ENCODE peak calls at places on chromosome 10, in seven cellular contexts. One of them, this sample, is unnamed.

GRCh38 chr10:91040343-91040742 is 119.5 kb upstream of the ANKRD1 start:
- DNase-seq in hepatic stellate cell: no peak
- DNase-seq in GOT3: no peak
- DNase-seq in activated B cell treated with CpG ODN at 0.5 μM for 24 hours: no peak
- DNase-seq in NCI-H1417: no peak
- DNase-seq in dermis microvascular lymphatic vessel endothelial cell: no peak
- DNase-seq in kidney glomerular epithelial cell: no peak
- DNase-seq in this sample: no peak

GRCh38 chr10:30862486-30862885 is 169.2 kb downstream of the ZNF438 start:
- DNase-seq in kidney glomerular epithelial cell: peak
- DNase-seq in NCI-H1417: no peak
- DNase-seq in hepatic stellate cell: no peak
- DNase-seq in activated B cell treated with CpG ODN at 0.5 μM for 24 hours: no peak
- DNase-seq in dermis microvascular lymphatic vessel endothelial cell: no peak
- DNase-seq in GOT3: no peak
- DNase-seq in this sample: no peak

GRCh38 chr10:118753331-118753730 is 1.4 kb downstream of the CACUL1 start:
- DNase-seq in NCI-H1417: peak
- DNase-seq in hepatic stellate cell: no peak
- DNase-seq in GOT3: no peak
- DNase-seq in dermis microvascular lymphatic vessel endothelial cell: no peak
- DNase-seq in activated B cell treated with CpG ODN at 0.5 μM for 24 hours: no peak
- DNase-seq in kidney glomerular epithelial cell: no peak
- DNase-seq in this sample: no peak

GRCh38 chr10:22560391-22561239 is 153.8 kb downstream of the PIP4K2A start:
- DNase-seq in kidney glomerular epithelial cell: no peak
- DNase-seq in hepatic stellate cell: no peak
- DNase-seq in activated B cell treated with CpG ODN at 0.5 μM for 24 hours: no peak
- DNase-seq in NCI-H1417: peak
- DNase-seq in GOT3: no peak
- DNase-seq in dermis microvascular lymphatic vessel endothelial cell: no peak
- DNase-seq in this sample: no peak

GRCh38 chr10:78267598-78267997 is 233.9 kb downstream of the RPS24 start:
- DNase-seq in dermis microvascular lymphatic vessel endothelial cell: no peak
- DNase-seq in activated B cell treated with CpG ODN at 0.5 μM for 24 hours: no peak
- DNase-seq in GOT3: no peak
- DNase-seq in kidney glomerular epithelial cell: peak
- DNase-seq in hepatic stellate cell: peak
- DNase-seq in NCI-H1417: peak
- DNase-seq in this sample: no peak

GRCh38 chr10:117609095-117609821 is 66.7 kb downstream of the EMX2 start:
- DNase-seq in dermis microvascular lymphatic vessel endothelial cell: no peak
- DNase-seq in GOT3: peak
- DNase-seq in NCI-H1417: peak
- DNase-seq in kidney glomerular epithelial cell: peak
- DNase-seq in hepatic stellate cell: no peak
- DNase-seq in activated B cell treated with CpG ODN at 0.5 μM for 24 hours: no peak
- DNase-seq in this sample: no peak

GRCh38 chr10:35561670-35562069 is 43.5 kb upstream of the GJD4 start:
- DNase-seq in kidney glomerular epithelial cell: no peak
- DNase-seq in dermis microvascular lymphatic vessel endothelial cell: no peak
- DNase-seq in NCI-H1417: no peak
- DNase-seq in hepatic stellate cell: no peak
- DNase-seq in activated B cell treated with CpG ODN at 0.5 μM for 24 hours: no peak
- DNase-seq in GOT3: no peak
- DNase-seq in this sample: no peak

GRCh38 chr10:131641231-131641630 is 259.6 kb upstream of the PPP2R2D start:
- DNase-seq in hepatic stellate cell: no peak
- DNase-seq in dermis microvascular lymphatic vessel endothelial cell: no peak
- DNase-seq in kidney glomerular epithelial cell: no peak
- DNase-seq in GOT3: no peak
- DNase-seq in activated B cell treated with CpG ODN at 0.5 μM for 24 hours: no peak
- DNase-seq in NCI-H1417: peak
- DNase-seq in this sample: peak

GRCh38 chr10:75512534-75512933 is 81.1 kb downstream of the LRMDA start:
- DNase-seq in hepatic stellate cell: no peak
- DNase-seq in kidney glomerular epithelial cell: no peak
- DNase-seq in activated B cell treated with CpG ODN at 0.5 μM for 24 hours: no peak
- DNase-seq in dermis microvascular lymphatic vessel endothelial cell: no peak
- DNase-seq in GOT3: no peak
- DNase-seq in NCI-H1417: peak
- DNase-seq in this sample: no peak

GRCh38 chr10:59323036-59323459 is 39.3 kb downstream of the FAM13C start:
- DNase-seq in activated B cell treated with CpG ODN at 0.5 μM for 24 hours: no peak
- DNase-seq in dermis microvascular lymphatic vessel endothelial cell: no peak
- DNase-seq in GOT3: no peak
- DNase-seq in hepatic stellate cell: no peak
- DNase-seq in kidney glomerular epithelial cell: no peak
- DNase-seq in NCI-H1417: peak
- DNase-seq in this sample: no peak

GRCh38 chr10:843703-844102 is 87.8 kb downstream of the LARP4B start:
- DNase-seq in hepatic stellate cell: peak
- DNase-seq in GOT3: no peak
- DNase-seq in dermis microvascular lymphatic vessel endothelial cell: no peak
- DNase-seq in NCI-H1417: no peak
- DNase-seq in kidney glomerular epithelial cell: peak
- DNase-seq in activated B cell treated with CpG ODN at 0.5 μM for 24 hours: no peak
- DNase-seq in this sample: no peak

GRCh38 chr10:115624448-115624847 is 531.3 kb downstream of the ATRNL1 start:
- DNase-seq in kidney glomerular epithelial cell: no peak
- DNase-seq in hepatic stellate cell: no peak
- DNase-seq in activated B cell treated with CpG ODN at 0.5 μM for 24 hours: no peak
- DNase-seq in dermis microvascular lymphatic vessel endothelial cell: no peak
- DNase-seq in GOT3: no peak
- DNase-seq in NCI-H1417: peak
- DNase-seq in this sample: no peak

GRCh38 chr10:42989481-42989921 is 87.4 kb upstream of the RET start:
- DNase-seq in GOT3: no peak
- DNase-seq in hepatic stellate cell: no peak
- DNase-seq in kidney glomerular epithelial cell: no peak
- DNase-seq in activated B cell treated with CpG ODN at 0.5 μM for 24 hours: no peak
- DNase-seq in dermis microvascular lymphatic vessel endothelial cell: no peak
- DNase-seq in NCI-H1417: no peak
- DNase-seq in this sample: no peak

GRCh38 chr10:93073539-93074136 is at the start of gene CYP26A1:
- DNase-seq in NCI-H1417: peak
- DNase-seq in dermis microvascular lymphatic vessel endothelial cell: no peak
- DNase-seq in hepatic stellate cell: no peak
- DNase-seq in activated B cell treated with CpG ODN at 0.5 μM for 24 hours: no peak
- DNase-seq in kidney glomerular epithelial cell: no peak
- DNase-seq in GOT3: no peak
- DNase-seq in this sample: no peak

GRCh38 chr10:688621-689426 is 644 bp downstream of the DIP2C start:
- DNase-seq in dermis microvascular lymphatic vessel endothelial cell: no peak
- DNase-seq in activated B cell treated with CpG ODN at 0.5 μM for 24 hours: no peak
- DNase-seq in kidney glomerular epithelial cell: no peak
- DNase-seq in NCI-H1417: peak
- DNase-seq in GOT3: no peak
- DNase-seq in hepatic stellate cell: peak
- DNase-seq in this sample: no peak

GRCh38 chr10:99506416-99506815 is 26.3 kb upstream of the NKX2-3 start:
- DNase-seq in activated B cell treated with CpG ODN at 0.5 μM for 24 hours: no peak
- DNase-seq in kidney glomerular epithelial cell: no peak
- DNase-seq in NCI-H1417: no peak
- DNase-seq in hepatic stellate cell: no peak
- DNase-seq in GOT3: no peak
- DNase-seq in dermis microvascular lymphatic vessel endothelial cell: no peak
- DNase-seq in this sample: no peak

GRCh38 chr10:4847580-4848020 is 21.6 kb downstream of the AKR1E2 start:
- DNase-seq in hepatic stellate cell: peak
- DNase-seq in GOT3: no peak
- DNase-seq in activated B cell treated with CpG ODN at 0.5 μM for 24 hours: no peak
- DNase-seq in NCI-H1417: no peak
- DNase-seq in dermis microvascular lymphatic vessel endothelial cell: no peak
- DNase-seq in kidney glomerular epithelial cell: no peak
- DNase-seq in this sample: no peak

GRCh38 chr10:1380075-1380793 is 324.0 kb downstream of the WDR37 start:
- DNase-seq in activated B cell treated with CpG ODN at 0.5 μM for 24 hours: no peak
- DNase-seq in GOT3: no peak
- DNase-seq in hepatic stellate cell: no peak
- DNase-seq in kidney glomerular epithelial cell: no peak
- DNase-seq in NCI-H1417: no peak
- DNase-seq in dermis microvascular lymphatic vessel endothelial cell: no peak
- DNase-seq in this sample: no peak

GRCh38 chr10:77889277-77889903 is 37.2 kb downstream of the DLG5 start:
- DNase-seq in GOT3: no peak
- DNase-seq in NCI-H1417: peak
- DNase-seq in kidney glomerular epithelial cell: no peak
- DNase-seq in activated B cell treated with CpG ODN at 0.5 μM for 24 hours: no peak
- DNase-seq in dermis microvascular lymphatic vessel endothelial cell: no peak
- DNase-seq in hepatic stellate cell: no peak
- DNase-seq in this sample: no peak

GRCh38 chr10:110544958-110545537 is 22.4 kb upstream of the SMC3 start:
- DNase-seq in kidney glomerular epithelial cell: no peak
- DNase-seq in hepatic stellate cell: no peak
- DNase-seq in dermis microvascular lymphatic vessel endothelial cell: no peak
- DNase-seq in GOT3: no peak
- DNase-seq in activated B cell treated with CpG ODN at 0.5 μM for 24 hours: no peak
- DNase-seq in NCI-H1417: no peak
- DNase-seq in this sample: no peak

GRCh38 chr10:62049815-62050626 is 148.5 kb downstream of the ARID5B start:
- DNase-seq in dermis microvascular lymphatic vessel endothelial cell: no peak
- DNase-seq in activated B cell treated with CpG ODN at 0.5 μM for 24 hours: no peak
- DNase-seq in GOT3: no peak
- DNase-seq in hepatic stellate cell: no peak
- DNase-seq in kidney glomerular epithelial cell: peak
- DNase-seq in NCI-H1417: no peak
- DNase-seq in this sample: no peak

GRCh38 chr10:116775488-116776400 is 33.4 kb upstream of the HSPA12A start:
- DNase-seq in GOT3: no peak
- DNase-seq in hepatic stellate cell: no peak
- DNase-seq in activated B cell treated with CpG ODN at 0.5 μM for 24 hours: no peak
- DNase-seq in NCI-H1417: no peak
- DNase-seq in kidney glomerular epithelial cell: no peak
- DNase-seq in dermis microvascular lymphatic vessel endothelial cell: no peak
- DNase-seq in this sample: no peak